ENCODE peak calls at places on chromosomes 1 and 21, in four cellular contexts. B is K562, P is HepG2, Z is GM12878. L is an unnamed sample.

GRCh38 chr21:46374761-46375389 is 50.9 kb downstream of the PCNT start:
- DNase-seq in Z (no peak), P (no peak), B (no peak), L (no peak)

GRCh38 chr1:11180342-11180744 is 8.8 kb upstream of the ANGPTL7 start:
- DNase-seq in P (no peak), Z (no peak), B (no peak), L (no peak)

GRCh38 chr1:940121-941026 is 16.7 kb downstream of the SAMD11 start:
- DNase-seq in Z (no peak), B (peak), P (peak), L (peak)

GRCh38 chr1:58442114-58442513 is 104.4 kb downstream of the OMA1 start:
- DNase-seq in B (no peak), P (no peak), Z (no peak), L (no peak)

GRCh38 chr1:57162607-57163235 is 196.9 kb upstream of the C8B start:
- DNase-seq in Z (no peak), P (no peak), B (no peak), L (no peak)

GRCh38 chr21:41251961-41252642 is 64.5 kb upstream of the FAM3B start:
- DNase-seq in B (no peak), Z (no peak), P (no peak), L (no peak)

GRCh38 chr1:163083690-163084089 is 14.5 kb downstream of the RGS4 start:
- DNase-seq in B (no peak), Z (no peak), P (no peak), L (no peak)

GRCh38 chr1:16387201-16388185 is 20.5 kb downstream of the SZRD1 start:
- DNase-seq in B (no peak), P (no peak), Z (no peak), L (no peak)

GRCh38 chr1:242243472-242243871 is 244.6 kb upstream of the MAP1LC3C start:
- DNase-seq in P (no peak), Z (no peak), B (no peak), L (no peak)

GRCh38 chr1:93816970-93817738 is 61.9 kb downstream of the DNTTIP2 start:
- DNase-seq in Z (no peak), B (peak), P (peak), L (no peak)

GRCh38 chr1:184634296-184634695 is 120.4 kb downstream of the EDEM3 start:
- DNase-seq in Z (no peak), B (no peak), P (no peak), L (no peak)

GRCh38 chr1:25080294-25081209 is 150.5 kb upstream of the RUNX3 start:
- DNase-seq in B (peak), Z (no peak), P (no peak), L (no peak)

GRCh38 chr1:203037509-203038190 is 11.4 kb downstream of the PPFIA4 start:
- DNase-seq in Z (no peak), P (no peak), B (no peak), L (no peak)

GRCh38 chr1:234176000-234176399 is 197.3 kb upstream of the COA6 start:
- DNase-seq in Z (no peak), P (no peak), B (no peak), L (no peak)

GRCh38 chr1:61163794-61164193 is 81.4 kb downstream of the NFIA start:
- DNase-seq in B (no peak), P (no peak), Z (no peak), L (no peak)

GRCh38 chr21:33578214-33578613 is 10.3 kb downstream of the DONSON start:
- DNase-seq in Z (no peak), B (no peak), P (no peak), L (no peak)

GRCh38 chr1:207861442-207862177 is 49.3 kb downstream of the CD34 start:
- DNase-seq in P (no peak), Z (peak), B (no peak), L (no peak)

GRCh38 chr1:244050835-244051444 is at the start of gene ZBTB18:
- DNase-seq in B (no peak), Z (no peak), P (no peak), L (peak)

GRCh38 chr21:31470896-31471694 is 127.0 kb upstream of the TIAM1 start:
- DNase-seq in P (no peak), B (no peak), Z (no peak), L (no peak)

GRCh38 chr1:58568271-58568860 is 8.7 kb downstream of the TACSTD2 start:
- DNase-seq in P (no peak), Z (no peak), B (no peak), L (no peak)

GRCh38 chr1:35914706-35915105 is 16.2 kb upstream of the AGO3 start:
- DNase-seq in Z (no peak), B (no peak), P (no peak), L (no peak)

GRCh38 chr1:101309334-101310221 is 72.8 kb downstream of the S1PR1 start:
- DNase-seq in Z (no peak), P (peak), B (peak), L (peak)

GRCh38 chr1:54882483-54882882 is 4.5 kb downstream of the DHCR24 start:
- DNase-seq in Z (no peak), P (peak), B (no peak), L (no peak)

GRCh38 chr1:212638419-212639151 is 30.0 kb downstream of the ATF3 start:
- DNase-seq in B (no peak), P (no peak), Z (no peak), L (no peak)

GRCh38 chr1:185864889-185865288 is 130.7 kb downstream of the HMCN1 start:
- DNase-seq in B (no peak), P (no peak), Z (no peak), L (no peak)

GRCh38 chr1:20322825-20323612 is 32.3 kb downstream of the VWA5B1 start:
- DNase-seq in Z (no peak), B (no peak), P (no peak), L (no peak)

GRCh38 chr1:152411144-152411543 is 2.9 kb downstream of the CRNN start:
- DNase-seq in B (no peak), Z (no peak), P (no peak), L (no peak)

GRCh38 chr1:26923711-26924110 is 2.2 kb downstream of the NUDC start:
- DNase-seq in Z (no peak), P (no peak), B (no peak), L (no peak)

GRCh38 chr1:26921126-26921461 is 449 bp upstream of the NUDC start:
- DNase-seq in Z (no peak), B (no peak), P (no peak), L (no peak)

GRCh38 chr1:26921462-26922200 is at the start of gene NUDC:
- DNase-seq in B (peak), P (peak), Z (peak), L (peak)

GRCh38 chr1:26922901-26923300 is 1.4 kb downstream of the NUDC start:
- DNase-seq in Z (no peak), P (peak), B (no peak), L (no peak)

GRCh38 chr1:26922201-26922729 is 722 bp downstream of the NUDC start:
- DNase-seq in B (peak), Z (no peak), P (no peak), L (no peak)
- TF ChIP-seq FOXM1 in B (no peak), Z (no peak), P (no peak), L (no peak)

GRCh38 chr1:45473302-45473701 is 17.7 kb downstream of the TESK2 start:
- DNase-seq in Z (no peak), P (no peak), B (no peak), L (no peak)

GRCh38 chr1:45479039-45479748 is 11.8 kb downstream of the TESK2 start:
- DNase-seq in P (no peak), B (no peak), Z (no peak), L (no peak)

GRCh38 chr1:45477646-45478045 is 13.3 kb downstream of the TESK2 start:
- DNase-seq in B (no peak), P (no peak), Z (no peak), L (no peak)

DNA sequence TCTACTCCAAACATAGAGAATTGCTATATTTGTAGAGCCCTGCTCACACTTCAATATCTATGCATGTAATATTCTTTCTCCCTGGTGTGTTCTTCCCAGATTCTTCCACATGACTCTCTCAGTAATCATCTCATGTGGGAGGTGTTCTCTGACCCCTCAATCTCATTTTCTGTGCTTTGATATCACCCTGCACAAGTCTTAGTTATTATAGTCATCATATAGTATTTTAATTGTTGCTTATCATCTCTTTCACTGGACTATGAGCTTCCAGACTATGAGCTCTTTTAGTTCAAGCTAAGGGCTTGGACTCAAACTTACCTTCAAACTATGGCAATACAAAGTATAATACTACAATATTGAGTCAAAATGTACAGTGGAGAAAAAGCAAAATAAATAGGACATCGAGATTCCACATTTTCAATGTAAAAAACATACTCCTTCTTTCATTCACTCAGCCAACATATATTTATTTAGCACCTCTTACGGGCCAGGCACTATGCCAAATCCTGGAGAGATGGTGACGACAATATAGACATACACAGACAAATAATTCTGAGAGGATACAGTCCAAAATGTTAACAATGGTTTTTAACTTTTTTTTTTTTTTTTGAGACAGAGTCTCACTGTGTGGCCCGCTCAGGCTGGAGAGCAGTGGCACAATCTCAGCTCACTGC is 12.7 kb downstream of the TESK2 start:
- DNase-seq in P (no peak), B (no peak), Z (no peak), L (no peak)
- TF ChIP-seq TARDBP in P (no peak), B (no peak), Z (no peak), L (no peak)

DNA sequence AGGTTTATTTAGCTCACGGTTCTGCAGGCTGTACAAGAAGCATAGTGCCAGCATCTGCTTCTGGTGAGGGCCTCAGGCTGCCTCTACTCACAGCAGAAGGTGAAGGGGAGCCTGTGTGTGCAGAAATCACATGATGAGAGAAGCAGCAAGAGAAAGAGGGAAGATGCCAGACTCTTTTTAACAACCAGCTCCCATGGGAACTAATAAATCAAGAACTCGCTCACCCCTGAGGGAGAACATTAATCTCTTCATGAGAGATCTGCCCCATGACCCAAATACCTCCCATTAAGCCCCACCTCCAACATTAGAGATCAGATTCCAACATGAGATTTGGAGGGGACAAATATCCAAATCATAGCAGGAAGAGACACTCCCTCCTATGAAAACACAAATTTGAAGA is 74.1 kb downstream of the OLFML2B start:
- DNase-seq in P (no peak), Z (no peak), B (no peak), L (no peak)
- TF ChIP-seq FOXM1 in P (no peak), Z (no peak), B (no peak), L (no peak)

GRCh38 chr1:118960567-118961136 is 27.5 kb downstream of the TBX15 start:
- DNase-seq in B (no peak), P (peak), Z (no peak), L (no peak)
- TF ChIP-seq TARDBP in B (no peak), P (peak), Z (no peak), L (no peak)

DNA sequence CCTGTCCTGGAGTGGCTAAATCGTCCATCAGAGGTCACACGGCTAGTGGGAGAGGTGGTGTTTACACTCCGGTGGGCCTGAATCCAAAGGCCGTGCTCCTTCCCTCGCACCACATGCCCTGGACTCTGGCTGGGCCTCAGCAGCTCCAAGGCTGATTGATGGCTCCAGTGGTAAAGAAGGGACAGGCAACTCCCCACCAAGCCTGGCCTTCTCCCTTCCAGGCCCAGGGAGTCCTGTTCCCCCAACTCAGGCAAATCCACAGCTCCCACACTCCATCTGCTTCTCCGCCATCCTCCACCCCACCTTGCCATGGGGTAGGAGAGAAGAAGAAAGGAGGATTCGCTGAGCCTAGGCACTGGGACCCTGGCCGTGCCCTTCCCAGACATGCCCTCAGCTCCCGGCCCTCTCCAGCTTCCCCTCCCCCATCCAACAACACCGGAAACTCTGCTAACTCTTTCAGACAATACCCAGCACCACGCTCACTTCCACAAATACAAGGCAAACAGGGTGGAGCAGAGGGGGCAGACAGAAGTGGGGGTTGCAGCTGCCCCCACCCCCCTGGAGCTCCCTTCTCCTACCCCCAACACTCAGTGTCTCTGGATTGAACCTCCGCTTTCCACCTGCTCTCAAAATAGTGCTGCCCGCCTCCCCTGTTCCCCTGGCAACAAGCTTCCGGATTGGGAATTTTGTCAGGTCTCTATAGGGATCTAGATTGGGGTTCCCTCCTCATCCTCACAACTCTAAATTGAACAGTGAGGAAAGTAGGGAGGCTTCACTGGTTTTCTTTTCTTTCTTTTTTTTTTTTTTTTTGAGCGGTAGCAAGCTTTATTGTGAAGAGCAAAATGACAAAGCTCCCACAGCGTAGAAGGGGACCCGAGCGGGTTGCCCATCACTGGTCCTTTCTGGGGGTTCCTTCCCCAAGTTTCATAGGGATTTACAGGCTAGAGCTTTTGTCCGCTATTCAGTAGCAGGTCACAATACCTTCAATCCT is 10.6 kb downstream of the ARHGEF2 start:
- DNase-seq in P (peak), B (no peak), Z (no peak), L (no peak)
- TF ChIP-seq FOXM1 in P (no peak), B (no peak), Z (no peak), L (no peak)